ENCODE peak calls at places on chromosomes 7 and 10, in six cellular contexts. B is body of pancreas; K is H7; O is NCI-H1092 treated with DMSO at 0.1 percent for 48 hours; M is activated naive CD4-positive, alpha-beta T cell treated with anti-CD3 and anti-CD28 coated beads for 36 hours; Z is NB4. Q is an unnamed sample.

GRCh38 chr10:69333205-69333604 is 54.9 kb downstream of the HK1 start:
- DNase-seq in B (peak), K (peak), O (no peak), M (no peak), Z (no peak), Q (no peak)

GRCh38 chr10:93445097-93445960 is 36.8 kb downstream of the MYOF start:
- DNase-seq in B (peak), K (peak), O (peak), M (no peak), Z (no peak), Q (peak)

GRCh38 chr7:18352339-18353255 is 143.0 kb upstream of the HDAC9 start:
- DNase-seq in B (peak), K (peak), O (peak), M (peak), Z (peak), Q (peak)

GRCh38 chr10:118850418-118851061 is 95.8 kb upstream of the CACUL1 start:
- DNase-seq in B (peak), K (peak), O (peak), M (peak), Z (peak), Q (peak)

GRCh38 chr7:140079121-140079536 is 16.4 kb upstream of the PARP12 start:
- DNase-seq in B (no peak), K (peak), O (no peak), M (no peak), Z (peak), Q (peak)

GRCh38 chr10:48309711-48310226 is 3.3 kb downstream of the MAPK8 start:
- DNase-seq in B (no peak), K (peak), O (no peak), M (no peak), Z (peak), Q (no peak)

GRCh38 chr7:128742206-128742605 is 3.0 kb downstream of the CALU start:
- DNase-seq in B (no peak), K (no peak), O (no peak), M (no peak), Z (no peak), Q (no peak)

GRCh38 chr7:102912742-102913141 is at the start of gene LRRC17:
- DNase-seq in B (no peak), K (no peak), O (peak), M (no peak), Z (no peak), Q (peak)

GRCh38 chr10:86635402-86635801 is 18.9 kb upstream of the OPN4 start:
- DNase-seq in B (no peak), K (no peak), O (no peak), M (no peak), Z (no peak), Q (no peak)

GRCh38 chr10:54454271-54454670 is 346.8 kb downstream of the PCDH15 start:
- DNase-seq in B (no peak), K (no peak), O (no peak), M (no peak), Z (no peak), Q (no peak)

GRCh38 chr10:56028299-56029132 is 332.5 kb downstream of the ZWINT start:
- DNase-seq in B (no peak), K (no peak), O (no peak), M (no peak), Z (no peak), Q (no peak)

GRCh38 chr10:96283756-96284155 is 12.4 kb upstream of the BLNK start:
- DNase-seq in B (no peak), K (no peak), O (no peak), M (no peak), Z (no peak), Q (no peak)

GRCh38 chr10:91042069-91042468 is 121.2 kb upstream of the ANKRD1 start:
- DNase-seq in B (no peak), K (no peak), O (no peak), M (no peak), Z (no peak), Q (no peak)

GRCh38 chr10:92123031-92123450 is 167.8 kb downstream of the CPEB3 start:
- DNase-seq in B (peak), K (no peak), O (no peak), M (no peak), Z (no peak), Q (no peak)

GRCh38 chr10:106506509-106507265 is 657.8 kb downstream of the SORCS1 start:
- DNase-seq in B (no peak), K (no peak), O (no peak), M (no peak), Z (no peak), Q (no peak)

GRCh38 chr10:129770286-129770685 is 193.8 kb downstream of the EBF3 start:
- DNase-seq in B (peak), K (no peak), O (no peak), M (no peak), Z (no peak), Q (no peak)

GRCh38 chr7:81990395-81990794 is 220.5 kb upstream of the HGF start:
- DNase-seq in B (no peak), K (no peak), O (no peak), M (no peak), Z (peak), Q (no peak)

GRCh38 chr7:79050592-79050991 is 402.9 kb downstream of the MAGI2 start:
- DNase-seq in B (no peak), K (no peak), O (no peak), M (no peak), Z (no peak), Q (peak)

GRCh38 chr10:69517271-69517848 is 55.9 kb downstream of the NEUROG3 start:
- DNase-seq in B (no peak), K (no peak), O (no peak), M (no peak), Z (no peak), Q (no peak)

GRCh38 chr10:69731184-69731583 is 70.5 kb upstream of the COL13A1 start:
- DNase-seq in B (no peak), K (peak), O (no peak), M (no peak), Z (no peak), Q (peak)

GRCh38 chr7:122014697-122015096 is 129.4 kb downstream of the AASS start:
- DNase-seq in B (no peak), K (no peak), O (no peak), M (no peak), Z (no peak), Q (no peak)

GRCh38 chr10:11381023-11381422 is 230.4 kb downstream of the USP6NL start:
- DNase-seq in B (no peak), K (no peak), O (no peak), M (peak), Z (no peak), Q (no peak)

GRCh38 chr10:70418229-70418628 is 14.3 kb downstream of the EIF4EBP2 start:
- DNase-seq in B (no peak), K (no peak), O (no peak), M (no peak), Z (no peak), Q (no peak)

GRCh38 chr7:157493776-157494175 is 157.0 kb downstream of the DNAJB6 start:
- DNase-seq in B (no peak), K (no peak), O (no peak), M (no peak), Z (no peak), Q (no peak)

GRCh38 chr7:77248154-77248553 is 48.5 kb upstream of the FGL2 start:
- DNase-seq in B (no peak), K (no peak), O (no peak), M (no peak), Z (no peak), Q (no peak)

GRCh38 chr10:78518224-78518623 is 484.6 kb downstream of the RPS24 start:
- DNase-seq in B (no peak), K (no peak), O (no peak), M (no peak), Z (no peak), Q (no peak)

GRCh38 chr7:135562720-135563119 is 5.0 kb downstream of the NUP205 start:
- DNase-seq in B (no peak), K (peak), O (no peak), M (no peak), Z (no peak), Q (no peak)

GRCh38 chr10:101450277-101451080 is 96.5 kb downstream of the BTRC start:
- DNase-seq in B (no peak), K (no peak), O (no peak), M (no peak), Z (no peak), Q (no peak)